ENCODE peak calls at places on chromosomes 6 and 20, in six cellular contexts. O is adrenal gland, H is heart left ventricle, T is tibial nerve, X is lower lobe of right lung, I is tibial artery. M is an unnamed sample.

GRCh38 chr6:110513001-110513400 is 36.6 kb upstream of the SLC22A16 start:
- DNase-seq in T (no peak), O (no peak), X (no peak), H (no peak), I (no peak), M (no peak)

GRCh38 chr6:80366721-80367120 is 260.2 kb downstream of the BCKDHB start:
- DNase-seq in H (peak), X (no peak), I (no peak), O (no peak), T (no peak), M (peak)

GRCh38 chr20:41317536-41318270 is at the start of gene ZHX3:
- DNase-seq in I (peak), H (peak), X (peak), O (peak), T (peak), M (peak)

GRCh38 chr20:11195169-11195568 is 521.4 kb upstream of the JAG1 start:
- DNase-seq in H (no peak), O (no peak), T (no peak), I (no peak), X (no peak), M (no peak)

GRCh38 chr6:128532827-128533226 is 12.4 kb upstream of the PTPRK start:
- DNase-seq in O (no peak), T (no peak), H (no peak), I (no peak), X (no peak), M (peak)

GRCh38 chr20:60066438-60066823 is 108.2 kb downstream of the CDH26 start:
- DNase-seq in H (no peak), T (no peak), O (no peak), I (no peak), X (no peak), M (no peak)

GRCh38 chr6:139338845-139339244 is 35.6 kb downstream of the CITED2 start:
- DNase-seq in I (no peak), X (no peak), T (no peak), H (no peak), O (no peak), M (no peak)

GRCh38 chr20:57716202-57716601 is 6.4 kb upstream of the PMEPA1 start:
- DNase-seq in T (no peak), H (no peak), O (no peak), X (no peak), I (no peak), M (no peak)

GRCh38 chr6:106101466-106101865 is 15.3 kb downstream of the PRDM1 start:
- DNase-seq in H (no peak), X (no peak), I (no peak), T (no peak), O (no peak), M (no peak)

GRCh38 chr6:39422273-39422672 is 99.8 kb upstream of the KCNK16 start:
- DNase-seq in I (peak), O (no peak), X (no peak), T (peak), H (peak), M (no peak)

GRCh38 chr6:107716688-107717089 is 107.4 kb downstream of the SCML4 start:
- DNase-seq in H (no peak), T (no peak), O (no peak), X (no peak), I (no peak), M (peak)

GRCh38 chr6:69027861-69028260 is 392.8 kb downstream of the ADGRB3 start:
- DNase-seq in X (no peak), H (no peak), T (no peak), I (no peak), O (no peak), M (no peak)

GRCh38 chr20:22575087-22575721 is 9.2 kb downstream of the FOXA2 start:
- DNase-seq in X (no peak), T (no peak), I (no peak), H (no peak), O (no peak), M (no peak)

GRCh38 chr20:59255256-59255655 is 45.2 kb upstream of the EDN3 start:
- DNase-seq in X (no peak), H (no peak), I (no peak), T (no peak), O (no peak), M (no peak)

GRCh38 chr6:5094327-5094726 is 9.2 kb downstream of the PPP1R3G start:
- DNase-seq in H (no peak), T (no peak), O (no peak), X (no peak), I (peak), M (no peak)

GRCh38 chr20:62651285-62652021 is 9.2 kb downstream of the SLCO4A1 start:
- DNase-seq in X (peak), H (no peak), I (peak), O (peak), T (no peak), M (peak)

GRCh38 chr6:160861824-160862223 is 129.7 kb upstream of the MAP3K4 start:
- DNase-seq in O (no peak), I (no peak), T (no peak), H (no peak), X (no peak), M (no peak)

GRCh38 chr6:125547320-125547843 is 202.1 kb upstream of the HEY2 start:
- DNase-seq in X (no peak), I (no peak), T (no peak), H (no peak), O (no peak), M (peak)

GRCh38 chr20:48819813-48820648 is 7.8 kb downstream of the PREX1 start:
- DNase-seq in H (no peak), T (no peak), X (no peak), I (no peak), O (no peak), M (no peak)

GRCh38 chr20:41423026-41423425 is 56.4 kb upstream of the EMILIN3 start:
- DNase-seq in X (no peak), T (no peak), H (no peak), O (no peak), I (no peak), M (peak)

GRCh38 chr6:35406666-35407065 is 45.5 kb upstream of the FANCE start:
- DNase-seq in H (no peak), I (no peak), T (no peak), X (no peak), O (no peak), M (no peak)

GRCh38 chr6:116144590-116144989 is 18.7 kb upstream of the COL10A1 start:
- DNase-seq in O (no peak), I (no peak), X (no peak), H (no peak), T (no peak), M (no peak)

GRCh38 chr6:22362361-22362760 is 65.5 kb upstream of the PRL start:
- DNase-seq in T (no peak), O (no peak), H (no peak), I (no peak), X (no peak), M (no peak)

GRCh38 chr6:13422601-13423247 is 64.7 kb downstream of the GFOD1 start:
- DNase-seq in H (no peak), I (no peak), T (no peak), X (no peak), O (no peak), M (peak)

GRCh38 chr6:52389264-52389625 is 27.3 kb downstream of the PAQR8 start:
- DNase-seq in O (no peak), T (no peak), X (no peak), H (no peak), I (no peak), M (no peak)
- H3K4me3 ChIP-seq in O (no peak), T (no peak), X (no peak), H (no peak), I (no peak), M (no peak)

DNA sequence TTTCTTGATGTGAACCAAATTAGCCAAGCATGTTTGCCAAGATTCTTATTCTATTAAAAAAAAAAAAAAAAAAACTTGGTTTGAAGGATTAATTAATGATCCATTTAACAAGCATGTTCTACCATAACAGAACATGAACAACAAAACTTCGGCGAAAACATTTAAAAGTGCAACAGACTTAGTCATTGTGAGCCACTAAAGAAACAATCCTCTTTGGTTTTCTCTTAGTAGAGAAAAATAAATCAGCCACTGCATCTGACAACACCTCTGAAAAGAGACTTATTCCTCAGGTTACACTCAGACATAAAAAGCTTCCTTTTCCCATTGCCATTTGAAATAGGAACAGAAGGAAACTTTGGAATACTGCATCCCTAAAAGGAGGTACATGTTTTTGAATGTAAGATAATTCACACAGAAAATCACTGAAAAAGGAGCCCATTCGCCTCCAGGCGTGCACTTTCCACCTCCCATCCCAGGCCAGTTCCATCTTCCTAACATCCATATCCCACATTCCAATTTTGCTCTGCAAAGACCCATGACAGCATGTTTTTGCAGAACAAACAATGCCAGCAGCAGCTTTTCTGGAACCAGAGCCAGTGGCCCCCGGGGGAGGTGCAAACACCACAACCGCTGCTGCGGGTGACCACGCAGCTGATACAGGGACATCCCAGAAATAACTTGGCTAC is 79.5 kb downstream of the ZMYND8 start:
- DNase-seq in O (peak), I (peak), H (peak), T (no peak), X (no peak), M (no peak)
- H3K27ac ChIP-seq in O (peak), I (peak), H (peak), T (peak), X (peak), M (no peak)

GRCh38 chr6:157688960-157689599 is 134.0 kb upstream of the SNX9 start:
- DNase-seq in T (no peak), X (no peak), I (no peak), O (no peak), H (no peak), M (peak)
- TF ChIP-seq CTCF in T (no peak), X (no peak), I (no peak), O (no peak), H (no peak), M (no peak)

GRCh38 chr20:3794701-3795420 is 1.2 kb upstream of the CDC25B start:
- DNase-seq in T (no peak), O (no peak), H (no peak), I (no peak), X (peak), M (no peak)
- H3K4me3 ChIP-seq in T (peak), O (no peak), H (peak), I (peak), X (peak), M (peak)

GRCh38 chr20:47232518-47232917 is 124.0 kb downstream of the ZMYND8 start:
- DNase-seq in H (no peak), O (no peak), X (no peak), I (no peak), T (no peak), M (no peak)

GRCh38 chr20:47233333-47234188 is 122.9 kb downstream of the ZMYND8 start:
- DNase-seq in X (no peak), T (no peak), O (no peak), I (no peak), H (no peak), M (no peak)

GRCh38 chr20:47228654-47229053 is 127.8 kb downstream of the ZMYND8 start:
- DNase-seq in I (no peak), X (no peak), T (no peak), O (no peak), H (peak), M (no peak)

GRCh38 chr20:47230811-47231256 is 125.7 kb downstream of the ZMYND8 start:
- DNase-seq in O (no peak), X (no peak), H (no peak), T (no peak), I (no peak), M (no peak)

DNA sequence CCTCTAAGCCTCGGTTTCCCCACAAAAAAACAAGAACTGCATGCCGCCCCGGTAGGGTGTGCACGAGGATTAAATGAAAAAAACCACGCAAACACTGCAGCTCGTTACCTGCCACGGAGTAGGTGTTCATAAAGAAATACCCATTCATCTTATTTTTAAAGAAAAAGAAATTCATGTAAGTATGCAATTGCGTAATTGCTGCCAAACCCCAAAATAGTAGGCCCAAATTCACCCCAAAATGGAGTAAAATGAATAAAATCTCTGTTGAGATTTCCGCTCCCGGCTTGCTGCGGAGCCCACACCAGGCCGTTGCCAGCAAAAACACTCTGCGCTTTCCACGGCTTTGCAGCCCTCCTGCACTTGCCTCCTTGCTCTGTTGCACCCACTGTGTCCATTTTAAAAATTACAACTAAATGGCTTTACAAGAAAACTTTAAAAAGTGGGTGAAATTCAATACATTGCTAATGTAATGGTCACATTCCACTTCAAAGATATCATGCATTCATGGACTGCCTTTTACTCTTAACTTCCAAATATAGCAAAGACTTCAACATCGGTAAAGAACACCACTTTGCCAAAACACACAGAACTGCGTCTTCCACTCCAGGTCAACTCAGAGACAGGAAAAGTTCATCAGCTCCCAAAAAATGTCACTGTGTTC is 125.0 kb downstream of the ZMYND8 start:
- DNase-seq in X (no peak), T (no peak), O (no peak), I (no peak), H (no peak), M (no peak)
- H3K27ac ChIP-seq in X (no peak), T (no peak), O (peak), I (peak), H (peak), M (no peak)

DNA sequence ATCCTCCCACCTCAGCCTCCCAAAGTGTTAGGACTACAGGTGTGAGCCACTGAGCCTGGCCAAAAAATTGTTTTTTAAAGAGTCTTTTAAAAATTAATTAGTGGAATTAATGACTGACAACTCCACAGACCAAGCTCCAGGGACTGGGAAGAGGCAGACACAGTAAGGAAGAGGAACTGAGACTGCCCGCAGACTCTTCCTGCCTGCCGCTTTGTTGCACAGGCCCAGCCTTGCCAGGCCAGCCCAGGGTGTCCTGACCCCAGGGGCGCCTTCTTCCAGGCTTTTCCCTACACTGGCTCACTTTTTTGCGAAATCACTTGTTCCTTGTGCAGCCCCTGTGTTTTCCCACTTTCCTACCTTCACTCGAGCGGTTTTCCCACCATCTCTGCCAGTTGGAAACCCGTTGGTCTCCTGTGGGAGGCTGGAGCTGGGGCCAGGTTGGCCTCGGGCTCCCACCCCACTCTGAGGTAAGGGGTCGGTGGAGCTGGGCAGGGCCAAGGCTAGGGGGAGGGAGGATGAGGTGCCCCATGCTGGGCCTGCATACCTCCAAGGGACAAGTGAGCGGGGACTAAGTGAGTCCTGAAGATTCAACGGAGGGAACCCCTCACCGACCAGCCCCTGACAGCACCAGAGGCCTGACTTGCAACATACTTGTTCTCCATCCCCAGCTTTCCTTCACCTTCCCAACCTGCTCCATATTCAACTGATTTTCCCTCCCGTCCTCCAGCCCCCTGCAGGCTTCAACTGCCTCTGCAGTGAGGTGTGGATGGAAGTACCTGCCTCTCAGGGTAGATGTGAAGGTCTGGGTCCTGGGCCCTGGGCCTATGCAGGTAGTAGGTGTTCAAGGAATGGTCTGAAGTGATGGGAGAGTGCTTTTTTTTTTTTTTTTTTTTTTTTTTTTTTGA is 23.5 kb upstream of the SMIM29 start:
- DNase-seq in O (no peak), I (peak), H (peak), T (no peak), X (peak), M (no peak)
- TF ChIP-seq CTCF in O (no peak), I (no peak), H (no peak), T (no peak), X (no peak), M (no peak)

GRCh38 chr6:131029661-131030297 is 33.3 kb downstream of the EPB41L2 start:
- DNase-seq in H (no peak), I (no peak), X (no peak), T (no peak), O (peak), M (peak)
- H3K4me3 ChIP-seq in H (no peak), I (no peak), X (no peak), T (no peak), O (no peak), M (no peak)

GRCh38 chr6:26224547-26224912 is 137.3 kb downstream of the HFE start:
- DNase-seq in I (no peak), H (no peak), X (no peak), T (no peak), O (no peak), M (no peak)

GRCh38 chr6:26223677-26224546 is 136.7 kb downstream of the HFE start:
- DNase-seq in X (peak), O (peak), T (no peak), I (no peak), H (peak), M (peak)

GRCh38 chr6:26223213-26223612 is 136.0 kb downstream of the HFE start:
- DNase-seq in X (no peak), H (no peak), O (no peak), T (no peak), I (no peak), M (peak)

GRCh38 chr6:26225848-26226590 is 138.8 kb downstream of the HFE start:
- DNase-seq in T (no peak), I (no peak), X (no peak), O (no peak), H (no peak), M (no peak)

DNA sequence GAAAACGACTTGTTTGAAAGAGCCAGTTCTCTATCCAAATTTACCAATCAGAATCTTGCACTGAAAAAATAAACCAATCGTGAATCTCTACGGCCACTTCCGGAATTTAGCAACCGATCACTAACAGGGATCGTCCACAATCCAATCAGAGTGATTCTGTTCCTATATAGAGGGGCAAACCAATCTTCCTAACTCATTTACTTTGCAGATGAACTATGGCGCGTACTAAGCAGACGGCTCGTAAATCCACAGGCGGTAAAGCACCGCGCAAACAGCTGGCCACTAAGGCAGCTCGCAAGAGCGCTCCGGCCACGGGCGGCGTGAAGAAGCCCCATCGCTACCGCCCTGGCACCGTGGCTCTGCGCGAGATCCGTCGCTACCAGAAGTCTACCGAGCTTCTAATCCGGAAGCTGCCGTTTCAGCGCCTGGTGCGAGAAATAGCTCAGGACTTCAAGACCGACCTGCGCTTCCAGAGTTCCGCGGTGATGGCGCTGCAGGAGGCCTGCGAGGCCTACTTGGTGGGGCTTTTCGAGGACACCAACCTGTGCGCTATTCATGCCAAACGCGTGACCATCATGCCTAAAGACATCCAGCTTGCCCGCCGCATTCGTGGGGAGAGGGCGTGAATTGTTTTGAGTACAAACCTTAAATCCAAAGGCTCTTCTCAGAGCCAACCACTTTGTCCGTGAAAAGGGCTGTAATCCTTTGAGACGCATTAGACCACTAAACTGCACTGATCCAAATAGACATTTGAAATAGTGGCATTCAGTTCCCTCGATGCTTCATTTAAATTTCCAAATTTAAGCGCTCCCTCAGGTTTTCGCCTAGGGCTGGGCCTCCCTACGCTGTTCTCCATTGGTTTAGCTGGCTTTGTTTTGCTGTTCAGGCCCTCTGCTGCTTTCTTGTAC is 138.0 kb downstream of the HFE start:
- DNase-seq in I (no peak), T (no peak), O (peak), X (no peak), H (no peak), M (no peak)
- H3K27ac ChIP-seq in I (peak), T (no peak), O (peak), X (no peak), H (peak), M (peak)

GRCh38 chr20:25120462-25120861 is 38.5 kb upstream of the VSX1 start:
- DNase-seq in O (no peak), I (no peak), T (no peak), H (no peak), X (no peak), M (no peak)
- TF ChIP-seq CTCF in O (no peak), I (no peak), T (no peak), H (no peak), X (no peak), M (no peak)